ENCODE peak calls at places on chromosomes 2 and 18, in ten cellular contexts. H, Q, B, L, U, W, Y, T, J and S are unnamed samples.

GRCh38 chr2:241274127-241274526 is 41.3 kb downstream of the HDLBP start:
- DNase-seq in Q (no peak), L (no peak), T (no peak), J (no peak), H (no peak), Y (no peak), B (no peak), U (no peak), W (no peak), S (no peak)

GRCh38 chr2:228839506-228839905 is 431.6 kb downstream of the PID1 start:
- DNase-seq in H (no peak), U (no peak), L (no peak), J (no peak), Q (peak), W (no peak), T (no peak), Y (no peak), B (no peak), S (no peak)

GRCh38 chr2:227772197-227772661 is 26.5 kb downstream of the SCYGR8 start:
- DNase-seq in Q (no peak), L (no peak), B (no peak), J (no peak), W (no peak), T (no peak), Y (no peak), H (no peak), U (no peak), S (no peak)

GRCh38 chr18:21359746-21360145 is 117.7 kb downstream of the GREB1L start:
- DNase-seq in Y (no peak), Q (no peak), T (no peak), W (peak), U (no peak), L (no peak), J (no peak), H (no peak), B (no peak), S (no peak)

GRCh38 chr2:212249451-212249850 is 289.2 kb downstream of the ERBB4 start:
- DNase-seq in Q (no peak), B (no peak), U (no peak), L (no peak), J (no peak), W (peak), H (no peak), Y (no peak), T (peak), S (no peak)

GRCh38 chr2:240917009-240917683 is 11.0 kb downstream of the CROCC2 start:
- DNase-seq in H (no peak), T (no peak), L (no peak), Y (peak), J (peak), Q (no peak), B (no peak), U (peak), W (no peak), S (peak)

GRCh38 chr2:119240311-119241204 is 16.9 kb downstream of the STEAP3 start:
- DNase-seq in U (no peak), B (no peak), L (no peak), Y (peak), H (no peak), W (peak), J (no peak), T (peak), Q (no peak), S (no peak)

GRCh38 chr2:159164457-159164894 is 122.0 kb downstream of the WDSUB1 start:
- DNase-seq in W (no peak), L (no peak), B (no peak), J (no peak), Q (no peak), H (no peak), U (no peak), T (no peak), Y (no peak), S (no peak)

GRCh38 chr2:231463698-231464575 is at the start of gene NCL:
- DNase-seq in J (peak), W (peak), T (peak), U (peak), Q (peak), B (peak), L (peak), H (peak), Y (peak), S (peak)

GRCh38 chr2:88452980-88453582 is 588 bp upstream of the FOXI3 start:
- DNase-seq in W (no peak), U (no peak), J (no peak), L (peak), B (no peak), H (no peak), Q (no peak), Y (no peak), T (no peak), S (no peak)

GRCh38 chr2:146762786-146763185 is 1082.0 kb upstream of the ACVR2A start:
- DNase-seq in U (no peak), H (no peak), W (no peak), B (no peak), J (no peak), Y (no peak), T (no peak), L (no peak), Q (no peak), S (no peak)

GRCh38 chr18:11871501-11871900 is 20.3 kb downstream of the CHMP1B start:
- DNase-seq in W (no peak), Y (no peak), J (no peak), Q (no peak), H (no peak), T (no peak), B (no peak), L (no peak), U (no peak), S (no peak)

GRCh38 chr2:236985940-236986339 is 99.7 kb upstream of the COPS8 start:
- DNase-seq in T (no peak), Q (no peak), Y (no peak), L (no peak), U (no peak), B (no peak), W (no peak), J (no peak), H (no peak), S (no peak)

GRCh38 chr2:96760986-96761832 is 507 bp downstream of the CNNM4 start:
- DNase-seq in W (peak), Y (peak), Q (peak), J (no peak), H (no peak), U (peak), B (no peak), T (no peak), L (no peak), S (no peak)

GRCh38 chr2:36663851-36664715 is 32.4 kb upstream of the VIT start:
- DNase-seq in J (no peak), H (no peak), B (no peak), T (peak), U (no peak), Q (no peak), W (peak), L (no peak), Y (no peak), S (no peak)

GRCh38 chr2:9300214-9300613 is 93.6 kb downstream of the ASAP2 start:
- DNase-seq in Q (no peak), U (no peak), T (no peak), H (no peak), B (no peak), L (no peak), Y (no peak), J (no peak), W (no peak), S (no peak)
- TF ChIP-seq CTCF in Q (no peak), U (no peak), T (no peak), H (no peak), B (no peak), L (no peak), Y (no peak), J (no peak), W (no peak), S (no peak)

GRCh38 chr2:219500135-219500534 is 1.4 kb downstream of the GMPPA start:
- DNase-seq in Q (no peak), L (no peak), Y (no peak), H (no peak), T (peak), U (no peak), J (no peak), B (no peak), W (no peak), S (no peak)
- TF ChIP-seq CTCF in Q (no peak), L (peak), Y (no peak), H (no peak), T (peak), U (no peak), J (no peak), B (peak), W (peak), S (no peak)

GRCh38 chr2:68223419-68223818 is 28.9 kb downstream of the PPP3R1 start:
- DNase-seq in Q (no peak), W (no peak), J (no peak), B (no peak), U (no peak), L (no peak), Y (no peak), H (no peak), T (peak), S (no peak)

GRCh38 chr2:68231061-68231372 is 21.3 kb downstream of the PPP3R1 start:
- DNase-seq in W (no peak), U (no peak), J (no peak), T (no peak), H (no peak), Q (no peak), L (no peak), Y (no peak), B (no peak), S (no peak)

GRCh38 chr2:68230246-68231060 is 21.9 kb downstream of the PPP3R1 start:
- DNase-seq in B (no peak), Q (no peak), H (no peak), T (peak), L (no peak), Y (no peak), W (peak), J (no peak), U (no peak), S (no peak)

GRCh38 chr2:68222287-68222686 is 30.0 kb downstream of the PPP3R1 start:
- DNase-seq in T (no peak), L (no peak), B (no peak), W (no peak), U (no peak), J (no peak), Q (no peak), Y (no peak), H (no peak), S (no peak)

GRCh38 chr2:68225119-68225632 is 27.2 kb downstream of the PPP3R1 start:
- DNase-seq in H (no peak), U (no peak), T (peak), L (peak), J (no peak), B (no peak), Y (no peak), Q (peak), W (peak), S (peak)
- TF ChIP-seq CTCF in H (no peak), U (no peak), T (peak), L (no peak), J (peak), B (peak), Y (peak), Q (no peak), W (peak), S (peak)

GRCh38 chr2:35163948-35164347 is 1191.6 kb upstream of the CRIM1 start:
- DNase-seq in L (no peak), J (no peak), Y (no peak), Q (no peak), T (no peak), B (no peak), U (no peak), W (no peak), H (no peak), S (no peak)

DNA sequence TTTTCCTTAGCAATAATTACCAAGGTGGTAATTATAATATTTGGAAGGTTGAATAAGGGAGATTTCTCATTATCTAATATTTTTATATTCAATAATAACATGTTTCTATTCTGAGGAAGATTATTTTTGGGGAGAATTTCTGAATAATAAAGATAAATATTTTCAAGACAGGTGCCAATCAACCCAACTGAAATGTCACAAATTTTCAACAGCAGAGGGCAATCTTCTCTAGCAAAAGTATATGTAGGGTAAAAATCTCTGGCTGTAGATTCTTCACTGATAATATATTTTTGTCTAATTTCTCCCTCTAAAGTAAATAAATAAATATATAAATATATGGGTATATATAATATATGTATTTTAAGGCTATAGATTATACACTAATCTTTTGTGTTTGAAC is 1187.2 kb upstream of the CRIM1 start:
- DNase-seq in H (no peak), Y (no peak), T (no peak), B (no peak), J (no peak), L (no peak), Q (no peak), W (no peak), U (no peak), S (no peak)
- TF ChIP-seq CTCF in H (no peak), Y (no peak), T (no peak), B (no peak), J (peak), L (peak), Q (no peak), W (no peak), U (no peak), S (no peak)

GRCh38 chr2:136844546-136844945 is 79.2 kb downstream of the THSD7B start:
- DNase-seq in T (no peak), Q (no peak), B (no peak), W (no peak), L (no peak), H (no peak), U (no peak), J (no peak), Y (no peak), S (no peak)
- TF ChIP-seq CTCF in T (no peak), Q (no peak), B (no peak), W (no peak), L (no peak), H (no peak), U (no peak), J (no peak), Y (no peak), S (no peak)

GRCh38 chr18:36127866-36128845 is 984 bp downstream of the SLC39A6 start:
- DNase-seq in Y (no peak), U (peak), Q (no peak), J (no peak), L (peak), H (no peak), T (peak), B (no peak), W (peak), S (no peak)
- TF ChIP-seq CTCF in Y (no peak), U (no peak), Q (no peak), J (no peak), L (no peak), H (no peak), T (no peak), B (no peak), W (no peak), S (no peak)

GRCh38 chr2:187590175-187590574 is 35.9 kb upstream of the TFPI start:
- DNase-seq in Y (no peak), H (no peak), Q (no peak), B (no peak), W (no peak), U (no peak), T (no peak), L (no peak), J (no peak), S (no peak)

GRCh38 chr2:187593098-187593497 is 38.9 kb upstream of the TFPI start:
- DNase-seq in H (no peak), W (no peak), L (no peak), T (no peak), Q (no peak), B (no peak), Y (no peak), J (no peak), U (no peak), S (no peak)

GRCh38 chr2:187593697-187594096 is 39.5 kb upstream of the TFPI start:
- DNase-seq in U (no peak), W (peak), T (peak), B (no peak), Y (no peak), H (no peak), Q (no peak), J (no peak), L (no peak), S (no peak)

GRCh38 chr2:187594801-187595200 is 40.6 kb upstream of the TFPI start:
- DNase-seq in U (no peak), Q (no peak), Y (no peak), W (no peak), T (peak), B (no peak), H (no peak), L (no peak), J (no peak), S (no peak)
- TF ChIP-seq CTCF in U (no peak), Q (no peak), Y (no peak), W (no peak), T (peak), B (peak), H (no peak), L (no peak), J (peak), S (no peak)